ENCODE peak calls at places on chromosome 9, in eight cellular contexts. Q is HL-60, T is HTR-8/SVneo, I is cardiac fibroblast, F is astrocyte of the spinal cord, L is heart right ventricle, Z is activated T-cell treated with anti-CD3 and anti-CD28 coated beads for 1 hour, O is non-pigmented ciliary epithelial cell. J is an unnamed sample.
A peak's percentile ranks its signal among the peaks of the same experiment; 100 is the strongest.

GRCh38 chr9:136712690-136713554 is 550 bp downstream of the DIPK1B start:
- DNase-seq in Q (no peak), T (no peak), I (no peak), F (no peak), L (no peak), Z (no peak), O (no peak), J (no peak)

GRCh38 chr9:129166962-129167557 is 11.0 kb downstream of the IER5L start:
- DNase-seq in Q (peak; percentile 78), T (peak; percentile 77), I (peak; percentile 82), F (peak; percentile 76), L (peak; percentile 79), Z (no peak), O (no peak), J (no peak)

GRCh38 chr9:134575103-134575816 is 66.3 kb upstream of the COL5A1 start:
- DNase-seq in Q (no peak), T (no peak), I (no peak), F (no peak), L (no peak), Z (no peak), O (no peak), J (no peak)

GRCh38 chr9:37146372-37146771 is 26.0 kb downstream of the ZCCHC7 start:
- DNase-seq in Q (no peak), T (no peak), I (peak; percentile 13), F (no peak), L (no peak), Z (no peak), O (no peak), J (no peak)

GRCh38 chr9:134637241-134637640 is 4.4 kb upstream of the COL5A1 start:
- DNase-seq in Q (no peak), T (no peak), I (no peak), F (peak; percentile 53), L (no peak), Z (no peak), O (no peak), J (no peak)

GRCh38 chr9:16139781-16140180 is 586.9 kb downstream of the CCDC171 start:
- DNase-seq in Q (no peak), T (no peak), I (peak; percentile 44), F (no peak), L (peak; percentile 54), Z (no peak), O (no peak), J (no peak)

GRCh38 chr9:98967257-98967656 is 23.6 kb downstream of the COL15A1 start:
- DNase-seq in Q (no peak), T (no peak), I (no peak), F (no peak), L (no peak), Z (no peak), O (no peak), J (no peak)

GRCh38 chr9:106696804-106697203 is 166.2 kb upstream of the ZNF462 start:
- DNase-seq in Q (no peak), T (no peak), I (no peak), F (no peak), L (no peak), Z (no peak), O (no peak), J (no peak)

GRCh38 chr9:73219985-73220626 is 68.4 kb downstream of the ANXA1 start:
- DNase-seq in Q (peak; percentile 61), T (no peak), I (peak; percentile 66), F (peak; percentile 63), L (no peak), Z (no peak), O (no peak), J (no peak)

GRCh38 chr9:96348261-96348660 is 35.2 kb downstream of the SLC35D2 start:
- DNase-seq in Q (no peak), T (no peak), I (no peak), F (no peak), L (no peak), Z (no peak), O (no peak), J (no peak)

J was measured in SK-N-DZ.